ENCODE peak calls at places on chromosomes 2 and 18, in four cellular contexts. J is lower lobe of right lung, Y is IMR-90, X is dorsolateral prefrontal cortex. C is an unnamed sample.

GRCh38 chr2:216583606-216584005 is 49.6 kb upstream of the IGFBP2 start:
- DNase-seq in X (no peak), J (no peak), Y (no peak), C (no peak)

GRCh38 chr2:68235090-68235489 is 17.2 kb downstream of the PPP3R1 start:
- DNase-seq in J (no peak), Y (no peak), X (no peak), C (no peak)

GRCh38 chr2:192828175-192828574 is 633.4 kb upstream of the TMEFF2 start:
- DNase-seq in J (no peak), Y (no peak), X (no peak), C (no peak)

GRCh38 chr2:84959494-84960156 is 11.3 kb upstream of the KCMF1 start:
- DNase-seq in Y (peak), J (no peak), X (no peak), C (peak)

GRCh38 chr2:240291940-240292574 is 143.4 kb upstream of the GPC1 start:
- DNase-seq in X (no peak), J (no peak), Y (no peak), C (no peak)

GRCh38 chr2:101113441-101114267 is 37.5 kb downstream of the TBC1D8 start:
- DNase-seq in J (no peak), Y (peak), X (no peak), C (no peak)

GRCh38 chr2:102044967-102045489 is 53.3 kb downstream of the IL1R2 start:
- DNase-seq in J (no peak), Y (no peak), X (no peak), C (no peak)

GRCh38 chr2:109352066-109352897 is 223.3 kb downstream of the SH3RF3 start:
- DNase-seq in X (no peak), Y (no peak), J (no peak), C (no peak)

GRCh38 chr2:16019060-16019475 is 78.7 kb downstream of the MYCN start:
- DNase-seq in Y (no peak), X (no peak), J (no peak), C (no peak)

GRCh38 chr18:28594034-28594433 is 417.1 kb upstream of the CDH2 start:
- DNase-seq in J (no peak), X (no peak), Y (peak), C (no peak)

GRCh38 chr2:42951263-42951938 is 159.0 kb upstream of the HAAO start:
- DNase-seq in Y (no peak), X (no peak), J (no peak), C (no peak)

GRCh38 chr2:51920509-51920908 is 888.6 kb upstream of the NRXN1 start:
- DNase-seq in X (no peak), Y (no peak), J (no peak), C (no peak)

GRCh38 chr2:47664817-47665216 is 118.1 kb upstream of the MSH6 start:
- DNase-seq in J (no peak), X (no peak), Y (no peak), C (no peak)

GRCh38 chr2:109521233-109521632 is 92.5 kb downstream of the SEPTIN10 start:
- DNase-seq in X (no peak), Y (no peak), J (no peak), C (no peak)

GRCh38 chr2:231918501-231919330 is 7.5 kb downstream of the NPPC start:
- DNase-seq in X (no peak), J (peak), Y (no peak), C (no peak)

GRCh38 chr2:240514631-240515030 is 43.2 kb downstream of the ANKMY1 start:
- DNase-seq in X (no peak), Y (no peak), J (no peak), C (peak)

GRCh38 chr18:8354304-8354703 is 254.9 kb upstream of the RAB12 start:
- DNase-seq in X (no peak), J (no peak), Y (no peak), C (no peak)

GRCh38 chr2:129006135-129006885 is 687.6 kb upstream of the HS6ST1 start:
- DNase-seq in Y (no peak), X (no peak), J (no peak), C (no peak)

GRCh38 chr18:50917021-50917420 is 38.1 kb downstream of the ME2 start:
- DNase-seq in J (no peak), Y (peak), X (no peak), C (no peak)

GRCh38 chr2:241344925-241345651 is 11.0 kb upstream of the FARP2 start:
- DNase-seq in J (no peak), X (no peak), Y (peak), C (no peak)

GRCh38 chr2:101718993-101719571 is 21.6 kb downstream of the MAP4K4 start:
- DNase-seq in X (no peak), Y (peak), J (no peak), C (no peak)

GRCh38 chr2:226644342-226644957 is 155.2 kb downstream of the IRS1 start:
- DNase-seq in X (no peak), J (no peak), Y (peak), C (no peak)

GRCh38 chr18:3624818-3625716 is 175.1 kb downstream of the TGIF1 start:
- DNase-seq in X (no peak), J (no peak), Y (peak), C (peak)

GRCh38 chr2:131724019-131724418 is 196.3 kb downstream of the CCDC74A start:
- DNase-seq in J (no peak), Y (no peak), X (no peak), C (no peak)

GRCh38 chr2:3461781-3462492 is 57.4 kb downstream of the ADI1 start:
- DNase-seq in J (peak), Y (peak), X (peak), C (no peak)

GRCh38 chr2:132448771-132449170 is 32.2 kb downstream of the GPR39 start:
- DNase-seq in J (no peak), X (no peak), Y (peak), C (peak)

GRCh38 chr2:58107803-58108710 is 61.5 kb downstream of the VRK2 start:
- DNase-seq in Y (peak), J (no peak), X (no peak), C (peak)

GRCh38 chr2:30366199-30366691 is 80.8 kb upstream of the LCLAT1 start:
- DNase-seq in Y (peak), J (no peak), X (no peak), C (peak)

GRCh38 chr2:228747478-228747877 is 523.6 kb downstream of the PID1 start:
- DNase-seq in Y (no peak), X (no peak), J (no peak), C (no peak)

GRCh38 chr2:69694894-69695849 is 46.8 kb upstream of the ANXA4 start:
- DNase-seq in Y (peak), J (no peak), X (no peak), C (no peak)

GRCh38 chr18:59272971-59273935 is at the start of gene RAX:
- DNase-seq in Y (no peak), J (no peak), X (no peak), C (no peak)

GRCh38 chr2:9663008-9663879 is 32.4 kb upstream of the YWHAQ start:
- DNase-seq in Y (no peak), J (no peak), X (no peak), C (no peak)

GRCh38 chr18:49619792-49620191 is 57.9 kb downstream of the LIPG start:
- DNase-seq in X (no peak), Y (no peak), J (no peak), C (no peak)

GRCh38 chr2:72993147-72993546 is 75.8 kb downstream of the EMX1 start:
- DNase-seq in X (no peak), Y (peak), J (no peak), C (peak)

GRCh38 chr2:205772983-205773382 is 90.7 kb downstream of the NRP2 start:
- DNase-seq in Y (no peak), X (no peak), J (no peak), C (no peak)
- H3K27ac ChIP-seq in Y (no peak), X (no peak), J (no peak), C (no peak)

GRCh38 chr18:75203456-75204261 is 5.3 kb downstream of the PTGR3 start:
- DNase-seq in Y (peak), X (no peak), J (no peak), C (no peak)

GRCh38 chr18:75204262-75204977 is 4.5 kb downstream of the PTGR3 start:
- DNase-seq in X (no peak), Y (peak), J (peak), C (no peak)

GRCh38 chr18:75205760-75206109 is 3.2 kb downstream of the PTGR3 start:
- DNase-seq in J (no peak), X (no peak), Y (peak), C (no peak)

GRCh38 chr18:75206637-75207297 is 2.2 kb downstream of the PTGR3 start:
- DNase-seq in J (no peak), Y (no peak), X (no peak), C (no peak)

GRCh38 chr18:75204978-75205759 is 3.8 kb downstream of the PTGR3 start:
- DNase-seq in X (no peak), Y (peak), J (no peak), C (no peak)
- H3K4me3 ChIP-seq in X (peak), Y (peak), J (peak), C (no peak)

DNA sequence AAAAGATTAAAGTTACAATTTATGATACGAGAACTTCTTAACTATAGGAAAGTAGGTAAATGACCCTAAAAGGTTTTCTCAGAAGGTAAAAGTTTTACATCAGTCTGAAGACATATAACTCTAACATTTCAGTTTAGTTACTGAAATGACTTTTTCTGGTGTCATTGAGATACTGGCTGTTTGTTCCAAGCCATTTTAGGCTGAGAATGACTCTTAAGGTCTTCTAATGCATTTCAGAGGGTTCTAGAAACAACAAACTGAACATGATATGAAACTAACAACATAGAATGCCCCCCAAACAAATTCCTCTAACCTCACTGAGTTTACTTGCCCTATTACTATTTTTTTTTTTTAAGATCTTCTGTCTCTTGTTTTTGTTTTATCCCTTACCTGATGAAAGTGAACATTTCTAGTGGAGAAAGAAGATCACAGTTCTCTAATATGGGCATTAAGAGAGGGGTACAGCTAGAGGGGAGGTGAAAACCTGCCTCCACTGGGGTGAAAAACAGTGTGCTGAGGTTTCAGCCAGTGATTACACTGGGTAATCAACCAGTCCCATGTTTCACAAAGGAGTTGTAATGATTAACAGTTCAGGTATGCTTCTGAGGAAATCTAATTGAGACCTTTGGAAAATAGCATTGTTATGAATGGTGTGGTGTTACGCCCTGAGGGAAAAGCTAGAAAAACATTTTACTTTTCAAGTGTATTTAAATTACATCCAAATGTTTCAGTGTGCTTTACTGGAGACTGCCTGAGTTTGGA is 11.2 kb downstream of the NABP1 start:
- DNase-seq in Y (peak), X (no peak), J (no peak), C (peak)
- H3K27ac ChIP-seq in Y (peak), X (no peak), J (no peak), C (peak)

GRCh38 chr2:187546762-187547333 is 7.4 kb downstream of the TFPI start:
- DNase-seq in X (no peak), J (no peak), Y (no peak), C (no peak)
- H3K4me3 ChIP-seq in X (no peak), J (peak), Y (no peak), C (no peak)

DNA sequence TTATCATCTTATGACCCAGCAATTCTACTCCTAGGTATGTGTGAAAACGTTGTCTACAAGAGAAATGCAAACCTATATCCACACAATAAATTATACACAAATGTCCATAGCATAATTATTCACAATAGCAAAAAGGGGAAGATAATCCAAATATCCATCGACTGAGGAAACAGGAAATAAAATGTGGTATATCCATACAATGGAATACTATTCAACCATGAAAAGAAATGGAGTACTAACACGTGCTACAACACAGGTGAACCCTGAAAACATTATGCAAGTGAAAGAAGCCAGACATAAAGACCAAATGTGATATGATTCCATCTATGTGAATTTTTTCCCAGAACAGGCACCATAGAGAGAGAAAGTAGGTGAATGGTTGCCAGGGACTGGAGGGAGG is 72.1 kb downstream of the ACOXL start:
- DNase-seq in J (no peak), X (no peak), Y (no peak), C (no peak)
- H3K27ac ChIP-seq in J (no peak), X (no peak), Y (no peak), C (no peak)

GRCh38 chr2:39418491-39418890 is 18.6 kb downstream of the MAP4K3 start:
- DNase-seq in Y (no peak), J (no peak), X (no peak), C (no peak)
- H3K4me3 ChIP-seq in Y (no peak), J (no peak), X (no peak), C (no peak)

GRCh38 chr2:81334046-81334445 is 1029.5 kb upstream of the LRRTM1 start:
- DNase-seq in J (no peak), Y (no peak), X (no peak), C (no peak)
- H3K27ac ChIP-seq in J (no peak), Y (no peak), X (no peak), C (no peak)

C was measured in SJSA1.